ENCODE peak calls at places on chromosome 1, in six cellular contexts. N is dorsolateral prefrontal cortex, Y is frontal cortex, H is cardiac fibroblast, L is germinal center, I is NCI-H1105 treated with DMSO at 0.1 percent for 48 hours. G is an unnamed sample.

GRCh38 chr1:1120866-1121563 is 5.1 kb upstream of the C1orf159 start:
- DNase-seq in Y (no peak), I (peak; percentile 70), N (no peak), L (no peak), H (no peak), G (no peak)

GRCh38 chr1:165895451-165895871 is 68.0 kb downstream of the UCK2 start:
- DNase-seq in I (no peak), L (no peak), N (no peak), H (peak; percentile 43), Y (no peak), G (no peak)

GRCh38 chr1:159941139-159941866 is 4.1 kb downstream of the IGSF9 start:
- DNase-seq in Y (no peak), H (no peak), N (no peak), L (no peak), I (peak; percentile 40), G (no peak)

GRCh38 chr1:215181518-215181917 is 99.0 kb downstream of the KCNK2 start:
- DNase-seq in Y (no peak), I (no peak), L (no peak), N (no peak), H (no peak), G (no peak)

GRCh38 chr1:234326493-234327366 is 46.5 kb upstream of the COA6 start:
- DNase-seq in H (peak; percentile 59), Y (no peak), L (peak; percentile 61), I (peak; percentile 37), N (no peak), G (no peak)

GRCh38 chr1:40877681-40878080 is 15.5 kb upstream of the CITED4 start:
- DNase-seq in L (no peak), Y (no peak), N (no peak), I (no peak), H (peak; percentile 96), G (no peak)

GRCh38 chr1:19341201-19342076 is 29.3 kb downstream of the SLC66A1 start:
- DNase-seq in Y (peak; percentile 66), N (peak; percentile 71), L (peak; percentile 84), I (peak; percentile 35), H (peak; percentile 86), G (peak; percentile 59)

GRCh38 chr1:64995316-64995715 is 29.0 kb upstream of the JAK1 start:
- DNase-seq in N (no peak), H (no peak), L (no peak), Y (no peak), I (no peak), G (no peak)

GRCh38 chr1:10601342-10602060 is 126.8 kb downstream of the PEX14 start:
- DNase-seq in L (no peak), N (no peak), Y (no peak), I (no peak), H (no peak), G (no peak)

GRCh38 chr1:31467005-31467674 is 54.1 kb downstream of the SERINC2 start:
- DNase-seq in N (no peak), H (peak; percentile 16), I (no peak), L (no peak), Y (no peak), G (no peak)

GRCh38 chr1:156471496-156472490 is 28.8 kb downstream of the MEF2D start:
- DNase-seq in I (peak; percentile 89), H (no peak), L (no peak), Y (no peak), N (no peak), G (no peak)

GRCh38 chr1:116854294-116854693 is 55.4 kb upstream of the PTGFRN start:
- DNase-seq in L (no peak), N (no peak), I (no peak), H (no peak), Y (no peak), G (no peak)

GRCh38 chr1:20988030-20988825 is 188.5 kb downstream of the EIF4G3 start:
- DNase-seq in I (no peak), H (peak; percentile 25), Y (no peak), N (no peak), L (no peak), G (no peak)

GRCh38 chr1:225146478-225146877 is 217.0 kb downstream of the DNAH14 start:
- DNase-seq in H (no peak), Y (no peak), L (no peak), I (no peak), N (no peak), G (no peak)

G was measured in caudate nucleus.